ENCODE peak calls at places on chromosomes 12 and 14, in four cellular contexts. L is K562, Y is HepG2, C is WTC11. N is an unnamed sample.

GRCh38 chr12:89179983-89180382 is 172.3 kb downstream of the DUSP6 start:
- DNase-seq in C (no peak), Y (no peak), L (no peak), N (no peak)

GRCh38 chr12:131473721-131474709 is 236.9 kb upstream of the SFSWAP start:
- DNase-seq in C (peak; percentile 51), Y (no peak), L (no peak), N (no peak)

GRCh38 chr12:51368640-51369517 is 22.3 kb downstream of the GALNT6 start:
- DNase-seq in C (peak; percentile 35), L (peak; percentile 84), Y (no peak), N (peak; percentile 95)

GRCh38 chr12:78229491-78230209 is 399.0 kb downstream of the NAV3 start:
- DNase-seq in Y (peak; percentile 28), C (peak; percentile 69), L (no peak), N (peak; percentile 21)

GRCh38 chr14:20630340-20631022 is 11.0 kb downstream of the OR6S1 start:
- DNase-seq in Y (peak; percentile 81), L (peak; percentile 21), C (peak; percentile 72), N (no peak)

GRCh38 chr12:131867891-131868675 is 26.3 kb upstream of the ULK1 start:
- DNase-seq in Y (no peak), L (no peak), C (no peak), N (no peak)

GRCh38 chr12:114499338-114499737 is 93.4 kb upstream of the TBX5 start:
- DNase-seq in Y (no peak), C (no peak), L (no peak), N (no peak)

GRCh38 chr12:99334737-99335136 is 312.8 kb upstream of the GARIN6 start:
- DNase-seq in L (no peak), Y (no peak), C (no peak), N (no peak)

GRCh38 chr12:99302874-99303273 is 344.7 kb upstream of the GARIN6 start:
- DNase-seq in L (no peak), C (no peak), Y (no peak), N (no peak)

GRCh38 chr14:84468153-84468552 is 1061.8 kb upstream of the FLRT2 start:
- DNase-seq in C (no peak), Y (no peak), L (no peak), N (no peak)

GRCh38 chr12:72214163-72214562 is 58.0 kb upstream of the TRHDE start:
- DNase-seq in L (no peak), Y (no peak), C (no peak), N (no peak)

GRCh38 chr12:72203764-72204335 is 68.3 kb upstream of the TRHDE start:
- DNase-seq in L (no peak), Y (no peak), C (no peak), N (no peak)

GRCh38 chr12:72207094-72207493 is 65.1 kb upstream of the TRHDE start:
- DNase-seq in C (no peak), Y (no peak), L (no peak), N (no peak)

GRCh38 chr12:72207756-72208155 is 64.4 kb upstream of the TRHDE start:
- DNase-seq in Y (no peak), L (no peak), C (no peak), N (no peak)

GRCh38 chr12:72209096-72209495 is 63.1 kb upstream of the TRHDE start:
- DNase-seq in L (no peak), C (no peak), Y (no peak), N (no peak)
- TF ChIP-seq TCF7 in L (no peak), C (no peak), Y (no peak), N (no peak)

GRCh38 chr12:124449623-124450375 is 117.6 kb downstream of the NCOR2 start:
- DNase-seq in Y (no peak), L (no peak), C (no peak), N (no peak)
- TF ChIP-seq TCF7 in Y (no peak), L (no peak), C (no peak), N (no peak)

GRCh38 chr14:101595349-101595748 is 34.1 kb downstream of the DIO3 start:
- DNase-seq in L (no peak), Y (no peak), C (no peak), N (no peak)
- TF ChIP-seq TCF7 in L (no peak), Y (no peak), C (no peak), N (no peak)

GRCh38 chr12:65695077-65695865 is 129.0 kb upstream of the HMGA2 start:
- DNase-seq in L (no peak), C (no peak), Y (peak; percentile 15), N (no peak)
- TF ChIP-seq TCF7 in L (no peak), C (no peak), Y (no peak), N (no peak)

GRCh38 chr12:3326156-3326849 is 164.7 kb upstream of the PRMT8 start:
- DNase-seq in Y (no peak), C (peak; percentile 60), L (no peak), N (no peak)
- TF ChIP-seq TCF7 in Y (no peak), C (no peak), L (no peak), N (no peak)

GRCh38 chr14:38528582-38528981 is 272.7 kb upstream of the CLEC14A start:
- DNase-seq in L (no peak), C (no peak), Y (no peak), N (no peak)
- TF ChIP-seq TCF7 in L (no peak), C (no peak), Y (no peak), N (no peak)

GRCh38 chr12:47821346-47821706 is 1.6 kb upstream of the HDAC7 start:
- DNase-seq in L (no peak), Y (no peak), C (no peak), N (no peak)

GRCh38 chr12:47819544-47819901 is 180 bp downstream of the HDAC7 start:
- DNase-seq in C (no peak), L (no peak), Y (no peak), N (no peak)

GRCh38 chr12:47818701-47819543 is 781 bp downstream of the HDAC7 start:
- DNase-seq in L (peak; percentile 77), Y (peak; percentile 50), C (peak; percentile 77), N (no peak)

GRCh38 chr12:47820631-47821345 is 1.1 kb upstream of the HDAC7 start:
- DNase-seq in Y (peak; percentile 88), C (peak; percentile 69), L (peak; percentile 65), N (no peak)

DNA sequence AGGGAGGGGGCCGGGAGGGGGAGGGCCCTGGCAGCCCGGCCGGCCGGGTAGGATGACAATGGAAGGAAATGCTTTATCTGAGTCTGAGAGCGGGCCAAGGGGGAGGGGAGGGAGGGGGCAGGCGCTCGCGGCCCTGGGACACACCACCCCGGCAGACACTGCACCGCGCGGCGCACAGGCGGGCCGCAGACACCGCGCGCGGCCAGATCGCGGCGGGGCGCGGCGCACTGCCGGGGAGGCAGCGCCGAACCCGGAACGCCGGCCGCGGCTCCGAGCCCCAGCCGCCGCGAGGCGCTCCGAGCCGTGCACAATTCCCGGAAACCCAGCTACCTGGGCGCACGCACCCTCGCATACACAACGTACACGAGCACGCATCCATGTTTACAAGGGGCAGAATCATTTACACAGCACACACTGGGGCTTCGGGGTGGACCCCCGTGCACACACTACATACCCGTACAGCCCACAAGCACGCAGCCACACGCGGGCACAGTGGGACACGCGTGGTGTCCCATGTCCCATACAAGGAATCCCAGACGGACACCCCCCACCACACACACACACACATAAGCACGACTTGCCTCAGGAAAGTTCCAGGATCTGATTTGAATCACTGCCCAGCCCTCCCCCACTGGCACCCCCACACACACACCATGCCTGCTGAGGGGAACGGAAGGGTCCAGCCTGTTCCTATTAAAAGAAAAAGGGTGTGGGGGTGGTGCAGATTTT is at the start of gene HDAC7:
- DNase-seq in L (peak; percentile 95), C (peak; percentile 74), Y (peak; percentile 62), N (no peak)
- TF ChIP-seq TCF7 in L (no peak), C (no peak), Y (no peak), N (no peak)

GRCh38 chr12:103915306-103915705 is 14.9 kb upstream of the HSP90B1 start:
- DNase-seq in Y (no peak), L (no peak), C (no peak), N (no peak)
- TF ChIP-seq TCF7 in Y (no peak), L (no peak), C (no peak), N (no peak)

GRCh38 chr12:109358154-109358869 is 10.6 kb downstream of the MYO1H start:
- DNase-seq in C (no peak), Y (no peak), L (no peak), N (peak; percentile 34)
- TF ChIP-seq TCF7 in C (no peak), Y (no peak), L (no peak), N (no peak)